ENCODE peak calls at places on chromosomes 5 and 9, in eight cellular contexts. S is heart right ventricle; V is activated CD8-positive, alpha-beta T cell treated with anti-CD3 and anti-CD28 coated beads for 36 hours; R is astrocyte of the cerebellum; U is A549; G is HFF-Myc; K is coronary artery; Z is GM23338. F is an unnamed sample.

GRCh38 chr9:133106511-133107244 is 14.4 kb downstream of the RALGDS start:
- DNase-seq in S (no peak), V (no peak), R (no peak), U (no peak), G (no peak), K (peak; percentile 67), Z (no peak), F (no peak)

GRCh38 chr5:138180183-138180782 is 1.4 kb downstream of the KIF20A start:
- DNase-seq in S (no peak), V (peak; percentile 6), R (peak; percentile 20), U (peak; percentile 81), G (peak; percentile 54), K (no peak), Z (peak; percentile 52), F (no peak)

GRCh38 chr9:6938447-6938846 is 180.7 kb downstream of the KDM4C start:
- DNase-seq in S (peak; percentile 21), V (no peak), R (peak; percentile 98), U (no peak), G (peak; percentile 75), K (no peak), Z (no peak), F (no peak)

GRCh38 chr5:53463909-53464621 is 16.4 kb upstream of the FST start:
- DNase-seq in S (peak; percentile 19), V (no peak), R (no peak), U (no peak), G (no peak), K (no peak), Z (no peak), F (no peak)

GRCh38 chr9:4548796-4549725 is 58.8 kb downstream of the SLC1A1 start:
- DNase-seq in S (peak; percentile 12), V (peak; percentile 4), R (no peak), U (peak; percentile 44), G (no peak), K (no peak), Z (peak; percentile 81), F (no peak)

GRCh38 chr9:127148014-127148413 is 25.6 kb upstream of the ANGPTL2 start:
- DNase-seq in S (no peak), V (no peak), R (no peak), U (no peak), G (no peak), K (no peak), Z (no peak), F (no peak)

GRCh38 chr9:31839273-31839672 is 545.2 kb upstream of the ACO1 start:
- DNase-seq in S (no peak), V (no peak), R (peak; percentile 32), U (no peak), G (no peak), K (no peak), Z (peak; percentile 38), F (no peak)

GRCh38 chr5:176676361-176676824 is 29.1 kb downstream of the TSPAN17 start:
- DNase-seq in S (peak; percentile 73), V (no peak), R (no peak), U (peak; percentile 54), G (no peak), K (no peak), Z (no peak), F (no peak)

GRCh38 chr9:36401179-36401740 is 1.2 kb upstream of the RNF38 start:
- DNase-seq in S (no peak), V (no peak), R (peak; percentile 29), U (no peak), G (no peak), K (no peak), Z (peak; percentile 84), F (no peak)

GRCh38 chr9:27118916-27119315 is 9.9 kb downstream of the TEK start:
- DNase-seq in S (no peak), V (no peak), R (no peak), U (peak; percentile 19), G (no peak), K (no peak), Z (no peak), F (no peak)

GRCh38 chr5:178113841-178114324 is 551 bp downstream of the N4BP3 start:
- DNase-seq in S (no peak), V (peak; percentile 43), R (no peak), U (no peak), G (no peak), K (no peak), Z (peak; percentile 63), F (no peak)
- TF ChIP-seq CTCF in S (no peak), V (no peak), R (no peak), U (no peak), G (no peak), K (no peak), Z (no peak), F (no peak)

DNA sequence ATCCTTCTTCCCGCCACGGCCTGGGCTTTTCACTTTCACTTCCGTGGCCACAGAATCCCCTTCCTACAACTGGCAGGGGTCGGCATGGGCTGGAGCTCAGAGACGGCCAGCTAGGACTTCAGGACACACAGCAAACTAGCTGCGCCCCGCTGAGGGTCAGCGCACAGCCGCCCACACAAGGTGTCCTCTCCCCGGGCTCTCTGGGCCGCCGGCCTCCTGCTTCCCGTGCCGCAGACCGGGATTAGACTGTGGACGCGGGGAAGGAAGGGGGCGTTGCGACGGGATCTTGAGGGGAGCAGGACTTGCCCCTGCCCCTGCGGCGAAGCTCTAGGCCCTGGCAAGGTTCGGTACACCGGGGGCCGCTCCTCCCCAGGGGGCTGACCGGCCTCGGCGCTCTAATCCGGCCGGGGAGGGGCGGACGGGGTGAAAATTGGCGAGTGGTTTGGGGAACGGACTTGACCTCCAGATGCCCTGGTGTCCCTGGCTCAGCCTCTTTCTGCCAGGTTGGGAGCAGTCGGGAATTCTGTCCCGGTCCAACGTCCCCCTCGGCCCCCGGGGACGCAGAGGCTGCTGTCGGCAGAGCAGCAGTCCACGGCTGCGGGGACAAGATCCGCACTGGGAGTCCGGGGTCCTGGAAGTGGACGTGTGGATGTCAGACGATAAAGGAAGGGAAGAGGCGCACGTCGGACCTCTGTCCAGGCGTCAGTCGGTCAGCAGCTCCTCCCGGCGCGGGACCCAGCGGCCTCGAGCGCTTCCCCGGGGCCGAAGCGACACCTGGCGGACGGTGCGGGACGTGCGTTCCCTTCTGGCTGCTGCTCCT is 1.8 kb upstream of the CNTFR start:
- DNase-seq in S (peak; percentile 85), V (peak; percentile 84), R (peak; percentile 32), U (peak; percentile 84), G (no peak), K (peak; percentile 85), Z (peak; percentile 91), F (peak; percentile 90)
- TF ChIP-seq CTCF in S (peak; percentile 95), V (peak; percentile 97), R (peak; percentile 86), U (peak; percentile 81), G (peak; percentile 89), K (peak; percentile 84), Z (peak; percentile 97), F (peak; percentile 97)

GRCh38 chr9:135797507-135798302 is 95.7 kb downstream of the KCNT1 start:
- DNase-seq in S (peak; percentile 62), V (peak; percentile 61), R (no peak), U (peak; percentile 62), G (peak; percentile 16), K (no peak), Z (peak; percentile 87), F (no peak)
- TF ChIP-seq CTCF in S (peak; percentile 76), V (peak; percentile 85), R (peak; percentile 75), U (peak; percentile 65), G (peak; percentile 91), K (peak; percentile 52), Z (peak; percentile 96), F (peak; percentile 78)

GRCh38 chr5:76724871-76725270 is 8.9 kb downstream of the F2R start:
- DNase-seq in S (no peak), V (no peak), R (peak; percentile 35), U (peak; percentile 44), G (no peak), K (no peak), Z (no peak), F (no peak)

GRCh38 chr5:76729373-76730290 is 13.7 kb downstream of the F2R start:
- DNase-seq in S (no peak), V (no peak), R (no peak), U (no peak), G (no peak), K (no peak), Z (no peak), F (no peak)

GRCh38 chr5:76733049-76733417 is 17.1 kb downstream of the F2R start:
- DNase-seq in S (no peak), V (peak; percentile 72), R (no peak), U (no peak), G (no peak), K (no peak), Z (no peak), F (no peak)

GRCh38 chr5:76732405-76733048 is 16.6 kb downstream of the F2R start:
- DNase-seq in S (no peak), V (no peak), R (no peak), U (no peak), G (no peak), K (no peak), Z (no peak), F (no peak)

GRCh38 chr5:76728965-76729364 is 13.0 kb downstream of the F2R start:
- DNase-seq in S (no peak), V (no peak), R (no peak), U (no peak), G (no peak), K (no peak), Z (no peak), F (no peak)
- TF ChIP-seq CTCF in S (no peak), V (no peak), R (no peak), U (no peak), G (no peak), K (no peak), Z (no peak), F (no peak)

GRCh38 chr9:24614070-24614469 is 68.4 kb upstream of the IZUMO3 start:
- DNase-seq in S (no peak), V (no peak), R (no peak), U (no peak), G (no peak), K (no peak), Z (peak; percentile 72), F (no peak)
- TF ChIP-seq CTCF in S (no peak), V (no peak), R (no peak), U (no peak), G (no peak), K (no peak), Z (peak; percentile 58), F (peak; percentile 62)

GRCh38 chr9:75589497-75589896 is 301.0 kb upstream of the PCSK5 start:
- DNase-seq in S (no peak), V (no peak), R (no peak), U (no peak), G (no peak), K (no peak), Z (no peak), F (no peak)

GRCh38 chr9:75588808-75589207 is 301.7 kb upstream of the PCSK5 start:
- DNase-seq in S (no peak), V (no peak), R (no peak), U (peak; percentile 2), G (no peak), K (no peak), Z (peak; percentile 48), F (no peak)

GRCh38 chr9:75591972-75592371 is 298.5 kb upstream of the PCSK5 start:
- DNase-seq in S (no peak), V (no peak), R (no peak), U (no peak), G (no peak), K (no peak), Z (no peak), F (no peak)

GRCh38 chr9:75599249-75599648 is 291.2 kb upstream of the PCSK5 start:
- DNase-seq in S (no peak), V (no peak), R (no peak), U (no peak), G (no peak), K (no peak), Z (no peak), F (no peak)

GRCh38 chr9:75593920-75594319 is 296.6 kb upstream of the PCSK5 start:
- DNase-seq in S (no peak), V (no peak), R (no peak), U (no peak), G (no peak), K (no peak), Z (no peak), F (no peak)
- TF ChIP-seq CTCF in S (no peak), V (no peak), R (no peak), U (no peak), G (no peak), K (no peak), Z (peak; percentile 29), F (no peak)

GRCh38 chr5:91311697-91312501 is 71.2 kb downstream of the ARRDC3 start:
- DNase-seq in S (peak; percentile 56), V (peak; percentile 87), R (peak; percentile 99), U (peak; percentile 94), G (peak; percentile 98), K (peak; percentile 89), Z (peak; percentile 28), F (no peak)
- TF ChIP-seq CTCF in S (peak; percentile 15), V (no peak), R (no peak), U (no peak), G (no peak), K (no peak), Z (peak; percentile 45), F (peak; percentile 15)

F was measured in type B pancreatic cell.